ENCODE peak calls at places on chromosome 11, in four cellular contexts. N, J, I and S are unnamed samples.
A peak's percentile ranks its signal among the peaks of the same experiment; 100 is the strongest.

GRCh38 chr11:107682182-107682971 is 29.5 kb downstream of the SLN start:
- DNase-seq in N (no peak), J (no peak), I (no peak), S (no peak)

GRCh38 chr11:35398881-35399280 is 20.5 kb downstream of the SLC1A2 start:
- DNase-seq in N (no peak), J (no peak), I (no peak), S (no peak)

GRCh38 chr11:105232021-105232420 is 92.5 kb upstream of the CARD18 start:
- DNase-seq in N (no peak), J (no peak), I (no peak), S (no peak)

GRCh38 chr11:18367431-18367830 is 26.9 kb upstream of the LDHA start:
- DNase-seq in N (no peak), J (no peak), I (no peak), S (no peak)

GRCh38 chr11:40125054-40125453 is 1334.4 kb downstream of the LRRC4C start:
- DNase-seq in N (no peak), J (no peak), I (no peak), S (peak; percentile 64)

GRCh38 chr11:94130589-94131362 is 2.1 kb downstream of the PANX1 start:
- DNase-seq in N (no peak), J (no peak), I (no peak), S (no peak)

GRCh38 chr11:110797453-110797852 is 85.2 kb upstream of the ARHGAP20 start:
- DNase-seq in N (no peak), J (peak; percentile 23), I (peak; percentile 45), S (peak; percentile 52)

GRCh38 chr11:39239553-39239952 is 2219.9 kb downstream of the LRRC4C start:
- DNase-seq in N (no peak), J (no peak), I (no peak), S (no peak)

GRCh38 chr11:47161134-47161854 is 15.4 kb downstream of the ARFGAP2 start:
- DNase-seq in N (peak; percentile 29), J (no peak), I (peak; percentile 81), S (peak; percentile 65)

GRCh38 chr11:12810497-12810896 is 136.3 kb downstream of the TEAD1 start:
- DNase-seq in N (no peak), J (no peak), I (no peak), S (peak; percentile 63)